ENCODE peak calls at places on chromosomes 13 and 19, in six cellular contexts. J is Peyer's patch, N is coronary artery, F is astrocyte of the spinal cord, U is H7, T is ascending aorta. X is an unnamed sample.
A peak's percentile ranks its signal among the peaks of the same experiment; 100 is the strongest.

GRCh38 chr19:52735734-52736133 is 890 bp upstream of the ZNF611 start:
- DNase-seq in J (no peak), U (peak; percentile 79), F (peak; percentile 31), N (peak; percentile 77), T (peak; percentile 77), X (no peak)

GRCh38 chr13:51524846-51525566 is 59.3 kb upstream of the WDFY2 start:
- DNase-seq in N (no peak), U (no peak), F (no peak), T (no peak), J (no peak), X (peak; percentile 43)

GRCh38 chr19:45767410-45767880 is 1.6 kb downstream of the SIX5 start:
- DNase-seq in F (peak; percentile 88), J (no peak), N (peak; percentile 93), T (peak; percentile 88), U (peak; percentile 90), X (peak; percentile 96)

GRCh38 chr13:74306496-74306895 is 172.3 kb upstream of the KLF12 start:
- DNase-seq in F (peak; percentile 46), J (no peak), U (no peak), T (no peak), N (no peak), X (peak; percentile 71)

GRCh38 chr19:49682274-49682673 is 5.2 kb downstream of the PRMT1 start:
- DNase-seq in F (no peak), N (no peak), U (no peak), T (no peak), J (no peak), X (no peak)

GRCh38 chr19:31103228-31103627 is 246.0 kb downstream of the TSHZ3 start:
- DNase-seq in T (no peak), U (no peak), F (no peak), J (no peak), N (no peak), X (no peak)

GRCh38 chr13:42990991-42991891 is 800 bp downstream of the EPSTI1 start:
- DNase-seq in T (no peak), J (no peak), F (no peak), U (no peak), N (no peak), X (no peak)

GRCh38 chr13:51278426-51279130 is 56.4 kb downstream of the FAM124A start:
- DNase-seq in U (no peak), T (no peak), J (no peak), N (no peak), F (no peak), X (no peak)

GRCh38 chr19:45162464-45163143 is 1.8 kb upstream of the NKPD1 start:
- DNase-seq in J (no peak), F (no peak), T (no peak), N (no peak), U (no peak), X (no peak)

GRCh38 chr13:102018716-102019115 is 383.1 kb downstream of the FGF14 start:
- DNase-seq in F (no peak), N (no peak), U (no peak), J (no peak), T (no peak), X (no peak)

DNA sequence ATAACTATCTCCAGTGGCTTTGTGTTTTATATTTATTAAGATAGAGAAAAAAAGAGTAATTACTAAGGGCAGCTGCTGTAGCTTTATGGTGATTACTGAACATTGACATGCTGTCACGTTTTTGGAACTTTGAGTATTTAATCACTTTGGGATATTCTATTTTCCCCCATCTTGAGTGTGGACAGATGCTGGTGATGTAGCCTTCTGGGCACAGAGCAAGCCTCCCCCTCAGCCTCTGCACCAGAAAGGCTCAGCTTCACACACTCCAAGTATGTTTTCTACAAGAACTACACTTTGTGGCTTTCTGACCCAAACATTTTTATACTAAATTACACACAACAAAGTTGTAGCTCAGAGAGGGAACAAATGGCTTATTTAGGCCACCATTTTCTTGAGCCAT is 1.1 kb downstream of the ALOX5AP start:
- DNase-seq in N (no peak), U (no peak), J (no peak), F (no peak), T (no peak), X (no peak)
- H3K4me3 ChIP-seq in N (peak overlapping the region; percentile 55), U (no peak overlapping the region), J (peak overlapping the region; percentile 28), F (no peak overlapping the region), T (peak overlapping the region; percentile 8), X (no peak overlapping the region)

DNA sequence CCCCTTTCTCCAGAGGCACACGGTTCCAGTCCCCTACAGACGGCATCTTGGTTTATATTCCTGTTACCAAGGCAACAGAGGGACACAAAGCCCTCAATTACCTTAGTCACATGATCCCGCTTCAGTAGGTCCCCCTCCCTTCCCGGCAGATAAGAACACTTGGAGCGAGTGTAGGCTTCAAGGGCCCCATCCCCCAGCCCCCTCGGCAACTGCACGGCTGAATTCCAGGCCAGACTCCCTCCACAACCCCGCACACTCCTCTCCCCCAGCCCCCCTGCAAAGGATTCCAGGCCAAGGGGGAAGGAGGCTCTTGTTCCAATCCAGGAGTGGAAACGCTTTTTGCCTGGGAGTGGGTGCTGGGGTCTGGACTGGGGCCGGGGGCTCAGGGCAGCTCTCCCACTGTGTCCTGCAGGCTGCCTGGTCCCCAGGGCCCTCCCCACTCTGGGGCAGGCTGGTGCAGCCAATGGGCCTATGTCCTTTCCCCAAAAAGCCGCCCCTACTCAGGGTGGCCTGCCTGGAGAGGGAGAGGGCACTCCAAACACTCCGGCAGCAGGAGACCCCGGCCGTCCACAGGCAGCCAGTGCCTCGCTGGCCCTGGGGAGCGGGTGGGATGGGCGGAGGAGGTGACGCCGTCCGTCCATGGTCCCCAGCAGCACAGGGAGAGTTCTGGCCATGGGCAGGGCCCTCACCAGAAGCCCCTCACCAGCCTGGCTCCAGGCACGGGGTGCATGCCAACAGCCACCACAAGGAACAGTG is 62.6 kb downstream of the MLLT1 start:
- DNase-seq in F (peak; percentile 49), U (peak; percentile 94), J (no peak), T (no peak), N (no peak), X (no peak)
- H3K4me3 ChIP-seq in F (no peak overlapping the region), U (no peak overlapping the region), J (no peak overlapping the region), T (no peak overlapping the region), N (no peak overlapping the region), X (no peak overlapping the region)

DNA sequence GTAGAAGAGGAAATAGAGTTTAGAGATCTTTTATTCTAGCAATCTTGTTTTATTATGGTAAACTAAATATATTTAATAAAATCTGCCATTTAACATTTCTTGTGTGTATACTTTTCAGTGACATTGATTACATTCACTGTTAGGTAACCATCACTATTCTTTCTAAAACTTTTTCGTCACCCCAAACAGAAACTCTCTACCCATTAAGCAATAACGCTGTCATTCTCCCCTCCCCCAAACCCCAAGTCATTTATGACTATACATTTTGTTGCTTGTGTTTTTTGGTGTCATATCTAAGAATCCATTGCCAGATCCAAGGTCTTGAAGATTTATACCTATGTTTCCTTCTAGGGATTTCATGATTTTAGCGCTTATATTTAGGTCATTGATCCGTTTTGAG is 10.6 kb downstream of the URI1 start:
- DNase-seq in N (no peak), T (no peak), J (no peak), F (no peak), U (no peak), X (no peak)
- H3K4me3 ChIP-seq in N (no peak overlapping the region), T (no peak overlapping the region), J (no peak overlapping the region), F (no peak overlapping the region), U (no peak overlapping the region), X (no peak overlapping the region)

GRCh38 chr19:12365094-12365371 is 450 bp downstream of the ZNF442 start:
- DNase-seq in U (peak; percentile 81), J (no peak), T (peak; percentile 63), N (peak; percentile 73), F (peak; percentile 18), X (peak; percentile 18)
- H3K4me3 ChIP-seq in U (peak overlapping the region; percentile 56), J (peak overlapping the region; percentile 91), T (peak overlapping the region; percentile 79), N (peak overlapping the region; percentile 78), F (peak overlapping the region; percentile 80), X (peak overlapping the region; percentile 84)

DNA sequence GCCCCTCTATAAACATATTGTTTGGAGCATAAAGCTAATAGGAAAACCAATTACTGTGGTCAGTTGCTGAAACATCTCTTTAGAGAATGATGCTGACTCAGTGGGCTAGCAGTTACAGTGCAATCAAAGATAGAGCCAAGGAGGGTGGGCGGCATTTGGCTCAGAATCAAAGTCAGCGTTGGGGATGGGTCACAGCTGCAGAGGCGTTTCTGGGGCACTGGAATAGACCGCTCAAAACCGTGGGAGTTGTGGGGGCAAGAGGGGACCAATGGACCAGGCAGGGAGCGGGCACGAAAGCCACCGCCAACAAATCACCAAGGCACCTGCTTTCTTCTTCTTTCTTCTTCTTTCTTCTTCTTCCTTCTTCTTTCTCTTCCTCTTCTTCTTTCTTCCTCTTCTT is 76.7 kb downstream of the RASL11A start:
- DNase-seq in N (no peak), U (no peak), J (no peak), T (no peak), F (no peak), X (no peak)
- H3K4me3 ChIP-seq in N (no peak overlapping the region), U (no peak overlapping the region), J (no peak overlapping the region), T (no peak overlapping the region), F (no peak overlapping the region), X (no peak overlapping the region)